ENCODE peak calls at places on chromosome 6, in six cellular contexts. H, R, Q, F, Y and B are unnamed samples.

GRCh38 chr6:15882915-15883314 is 220.1 kb upstream of the DTNBP1 start:
- DNase-seq in Q (no peak), F (no peak), H (no peak), R (peak; percentile 35), Y (no peak), B (no peak)

GRCh38 chr6:11434565-11435326 is 102.8 kb upstream of the TMEM170B start:
- DNase-seq in Y (no peak), H (peak; percentile 31), F (no peak), R (no peak), Q (no peak), B (peak; percentile 43)

GRCh38 chr6:166592818-166593217 is 6.3 kb upstream of the RAMACL start:
- DNase-seq in F (no peak), R (no peak), H (no peak), Y (no peak), Q (no peak), B (no peak)

GRCh38 chr6:40288919-40289318 is 298.2 kb downstream of the LRFN2 start:
- DNase-seq in H (no peak), Q (no peak), Y (no peak), R (no peak), F (no peak), B (no peak)

GRCh38 chr6:69555239-69555638 is 241.6 kb downstream of the LMBRD1 start:
- DNase-seq in Y (no peak), R (no peak), H (no peak), Q (no peak), F (no peak), B (no peak)

GRCh38 chr6:37487891-37488290 is 11.8 kb downstream of the CCDC167 start:
- DNase-seq in H (no peak), Q (no peak), F (no peak), Y (no peak), R (no peak), B (no peak)

GRCh38 chr6:70289299-70289698 is 13.6 kb downstream of the COL9A1 start:
- DNase-seq in Q (no peak), Y (no peak), R (no peak), H (no peak), F (no peak), B (no peak)

GRCh38 chr6:90677440-90677839 is 90.6 kb upstream of the MAP3K7 start:
- DNase-seq in H (no peak), Q (no peak), R (no peak), Y (peak; percentile 18), F (no peak), B (no peak)

GRCh38 chr6:69349776-69350175 is 447.0 kb downstream of the LMBRD1 start:
- DNase-seq in Y (no peak), F (no peak), Q (no peak), R (no peak), H (no peak), B (no peak)

GRCh38 chr6:129105035-129105434 is 222.1 kb downstream of the LAMA2 start:
- DNase-seq in F (peak; percentile 64), H (no peak), Q (no peak), Y (no peak), R (no peak), B (no peak)

GRCh38 chr6:44349904-44350649 is 7.6 kb downstream of the SPATS1 start:
- DNase-seq in Y (no peak), Q (no peak), R (no peak), F (peak; percentile 44), H (no peak), B (no peak)

GRCh38 chr6:18126116-18126515 is 3.6 kb upstream of the NHLRC1 start:
- DNase-seq in Q (no peak), Y (no peak), H (no peak), R (no peak), F (no peak), B (no peak)

GRCh38 chr6:106167105-106167814 is 81.1 kb downstream of the PRDM1 start:
- DNase-seq in R (no peak), F (no peak), Q (peak; percentile 15), H (no peak), Y (no peak), B (no peak)

GRCh38 chr6:63817492-63818050 is 182.0 kb downstream of the PHF3 start:
- DNase-seq in F (no peak), Y (no peak), H (no peak), Q (no peak), R (no peak), B (no peak)

GRCh38 chr6:100184473-100184872 is 190.4 kb upstream of the MCHR2 start:
- DNase-seq in Q (no peak), F (no peak), R (no peak), Y (no peak), H (no peak), B (no peak)

GRCh38 chr6:159899994-159900745 is 9.4 kb downstream of the MAS1 start:
- DNase-seq in R (no peak), H (peak; percentile 75), Q (no peak), Y (no peak), F (no peak), B (peak; percentile 48)

GRCh38 chr6:33578588-33579011 is 1.5 kb downstream of the BAK1 start:
- DNase-seq in Y (no peak), H (no peak), R (no peak), Q (no peak), F (no peak), B (no peak)

GRCh38 chr6:26187981-26188635 is 100.9 kb downstream of the HFE start:
- DNase-seq in Y (no peak), R (no peak), F (peak; percentile 80), H (peak; percentile 29), Q (no peak), B (no peak)

GRCh38 chr6:106643061-106643460 is 13.7 kb downstream of the QRSL1 start:
- DNase-seq in H (no peak), F (no peak), Y (no peak), Q (no peak), R (no peak), B (no peak)

GRCh38 chr6:157271441-157271840 is 51.9 kb downstream of the TMEM242 start:
- DNase-seq in Q (no peak), R (no peak), Y (no peak), F (no peak), H (no peak), B (no peak)

GRCh38 chr6:53734473-53735299 is 60.1 kb upstream of the LRRC1 start:
- DNase-seq in Y (no peak), Q (no peak), H (peak; percentile 86), F (peak; percentile 78), R (no peak), B (peak; percentile 84)

GRCh38 chr6:106431405-106431804 is 70.9 kb downstream of the CRYBG1 start:
- DNase-seq in F (no peak), Q (no peak), R (no peak), Y (no peak), H (no peak), B (no peak)

GRCh38 chr6:166308769-166309589 is 787 bp upstream of the PRR18 start:
- DNase-seq in R (no peak), F (peak; percentile 32), H (no peak), Y (peak; percentile 72), Q (no peak), B (no peak)

GRCh38 chr6:168285456-168285855 is 34.1 kb downstream of the DACT2 start:
- DNase-seq in R (no peak), Q (no peak), F (no peak), H (no peak), Y (no peak), B (no peak)

GRCh38 chr6:132730560-132730959 is 16.7 kb upstream of the VNN1 start:
- DNase-seq in Y (no peak), F (no peak), R (no peak), Q (no peak), H (no peak), B (no peak)

GRCh38 chr6:35011096-35012041 is 122.3 kb downstream of the ANKS1A start:
- DNase-seq in R (no peak), Q (no peak), Y (no peak), H (no peak), F (no peak), B (no peak)

GRCh38 chr6:35014341-35014740 is 125.3 kb downstream of the ANKS1A start:
- DNase-seq in R (no peak), Y (no peak), Q (no peak), F (no peak), H (no peak), B (no peak)

GRCh38 chr6:75378101-75378500 is 93.5 kb upstream of the TMEM30A start:
- DNase-seq in Y (no peak), Q (no peak), R (no peak), H (no peak), F (no peak), B (no peak)

GRCh38 chr6:167509853-167510220 is 185.0 kb downstream of the TTLL2 start:
- DNase-seq in R (no peak), Q (no peak), Y (no peak), F (no peak), H (no peak), B (no peak)

GRCh38 chr6:127464161-127464880 is 5.1 kb upstream of the KIAA0408 start:
- DNase-seq in Y (no peak), R (peak; percentile 21), Q (no peak), H (no peak), F (no peak), B (no peak)

GRCh38 chr6:6927437-6928361 is 180.1 kb upstream of the RREB1 start:
- DNase-seq in H (no peak), Q (peak; percentile 18), Y (no peak), F (peak; percentile 70), R (peak; percentile 67), B (no peak)

GRCh38 chr6:112035446-112035845 is 18.5 kb upstream of the CCN6 start:
- DNase-seq in H (no peak), Y (no peak), F (no peak), Q (no peak), R (no peak), B (no peak)